ENCODE peak calls at places on chromosomes 13 and 19, in nine cellular contexts. F is adrenal gland, Q is tibial nerve, P is uterus, A is heart left ventricle, M is H54, K is lower leg skin, L is GM12892, Z is IMR-90. I is an unnamed sample.

GRCh38 chr13:45678282-45678681 is 23.8 kb upstream of the CBY2 start:
- DNase-seq in K (no peak), L (no peak), P (no peak), Q (no peak), A (no peak), M (no peak), F (no peak), Z (no peak), I (no peak)

GRCh38 chr19:33098023-33098652 is 17.2 kb downstream of the GPATCH1 start:
- DNase-seq in A (no peak), F (peak; percentile 20), Z (no peak), L (no peak), K (no peak), P (no peak), M (no peak), Q (no peak), I (peak; percentile 65)

GRCh38 chr13:79837741-79838450 is 356.9 kb downstream of the NDFIP2 start:
- DNase-seq in M (peak; percentile 9), F (no peak), A (no peak), Z (peak; percentile 75), L (no peak), K (no peak), P (no peak), Q (no peak), I (no peak)

GRCh38 chr19:43572172-43572588 is 3.1 kb downstream of the XRCC1 start:
- DNase-seq in M (no peak), Z (no peak), Q (no peak), P (no peak), L (no peak), F (no peak), K (no peak), A (no peak), I (no peak)

GRCh38 chr19:57310792-57311191 is 9.5 kb upstream of the ZNF543 start:
- DNase-seq in P (no peak), Z (no peak), A (no peak), Q (no peak), F (no peak), L (no peak), M (no peak), K (no peak), I (no peak)

GRCh38 chr19:48396871-48397176 is 3.4 kb downstream of the GRIN2D start:
- DNase-seq in P (no peak), L (no peak), A (no peak), F (no peak), Q (no peak), Z (no peak), M (no peak), K (no peak), I (no peak)

GRCh38 chr19:28239270-28239669 is 973.7 kb downstream of the UQCRFS1 start:
- DNase-seq in P (no peak), Q (no peak), A (no peak), K (no peak), Z (no peak), M (no peak), L (no peak), F (no peak), I (no peak)

GRCh38 chr13:114017028-114017630 is 43.3 kb upstream of the C13orf46 start:
- DNase-seq in P (no peak), K (no peak), F (no peak), Z (peak; percentile 42), Q (no peak), L (no peak), M (no peak), A (no peak), I (no peak)

GRCh38 chr13:111517641-111518010 is 197.2 kb downstream of the TEX29 start:
- DNase-seq in Q (no peak), F (no peak), M (no peak), P (no peak), K (no peak), Z (no peak), A (no peak), L (no peak), I (no peak)

GRCh38 chr19:55165952-55166529 is 372 bp downstream of the DNAAF3 start:
- DNase-seq in M (peak; percentile 93), F (peak; percentile 70), Q (no peak), A (peak; percentile 73), K (no peak), Z (peak; percentile 56), L (no peak), P (no peak), I (no peak)

GRCh38 chr19:17576758-17577532 is 21.5 kb downstream of the COLGALT1 start:
- DNase-seq in L (no peak), Z (no peak), P (peak; percentile 31), M (peak; percentile 66), Q (peak; percentile 64), A (no peak), F (peak; percentile 45), K (peak; percentile 37), I (no peak)

GRCh38 chr19:49940482-49940791 is 11.1 kb upstream of the NUP62 start:
- DNase-seq in M (no peak), Q (no peak), L (no peak), F (no peak), A (no peak), P (no peak), Z (no peak), K (no peak), I (no peak)

GRCh38 chr13:79423801-79424642 is 18.0 kb upstream of the RBM26 start:
- DNase-seq in K (no peak), Q (no peak), A (no peak), Z (peak; percentile 63), F (no peak), P (no peak), L (no peak), M (no peak), I (no peak)

GRCh38 chr13:110562696-110563462 is 1.4 kb upstream of the RAB20 start:
- DNase-seq in L (no peak), A (no peak), K (no peak), P (no peak), Q (no peak), Z (no peak), M (no peak), F (peak; percentile 68), I (no peak)

GRCh38 chr13:68050746-68051145 is 820.6 kb upstream of the PCDH9 start:
- DNase-seq in K (no peak), A (no peak), P (no peak), Z (no peak), F (no peak), M (no peak), Q (no peak), L (no peak), I (no peak)

GRCh38 chr19:20103091-20103501 is 25.3 kb downstream of the ZNF90 start:
- DNase-seq in Q (no peak), A (no peak), L (no peak), Z (no peak), P (no peak), M (no peak), F (no peak), K (no peak), I (no peak)

GRCh38 chr13:73722120-73722519 is 412.1 kb downstream of the KLF12 start:
- DNase-seq in L (no peak), Z (peak; percentile 77), K (no peak), Q (no peak), A (no peak), F (no peak), P (no peak), M (peak; percentile 16), I (no peak)

GRCh38 chr13:95300625-95301134 is 571 bp downstream of the ABCC4 start:
- DNase-seq in L (peak; percentile 68), F (no peak), Z (peak; percentile 67), Q (peak; percentile 6), A (peak; percentile 65), K (peak; percentile 25), M (peak; percentile 64), P (peak; percentile 52), I (peak; percentile 59)
- TF ChIP-seq POLR2A in L (no peak), F (no peak), Z (no peak), Q (no peak), A (no peak), K (no peak), M (no peak), P (no peak), I (no peak)

DNA sequence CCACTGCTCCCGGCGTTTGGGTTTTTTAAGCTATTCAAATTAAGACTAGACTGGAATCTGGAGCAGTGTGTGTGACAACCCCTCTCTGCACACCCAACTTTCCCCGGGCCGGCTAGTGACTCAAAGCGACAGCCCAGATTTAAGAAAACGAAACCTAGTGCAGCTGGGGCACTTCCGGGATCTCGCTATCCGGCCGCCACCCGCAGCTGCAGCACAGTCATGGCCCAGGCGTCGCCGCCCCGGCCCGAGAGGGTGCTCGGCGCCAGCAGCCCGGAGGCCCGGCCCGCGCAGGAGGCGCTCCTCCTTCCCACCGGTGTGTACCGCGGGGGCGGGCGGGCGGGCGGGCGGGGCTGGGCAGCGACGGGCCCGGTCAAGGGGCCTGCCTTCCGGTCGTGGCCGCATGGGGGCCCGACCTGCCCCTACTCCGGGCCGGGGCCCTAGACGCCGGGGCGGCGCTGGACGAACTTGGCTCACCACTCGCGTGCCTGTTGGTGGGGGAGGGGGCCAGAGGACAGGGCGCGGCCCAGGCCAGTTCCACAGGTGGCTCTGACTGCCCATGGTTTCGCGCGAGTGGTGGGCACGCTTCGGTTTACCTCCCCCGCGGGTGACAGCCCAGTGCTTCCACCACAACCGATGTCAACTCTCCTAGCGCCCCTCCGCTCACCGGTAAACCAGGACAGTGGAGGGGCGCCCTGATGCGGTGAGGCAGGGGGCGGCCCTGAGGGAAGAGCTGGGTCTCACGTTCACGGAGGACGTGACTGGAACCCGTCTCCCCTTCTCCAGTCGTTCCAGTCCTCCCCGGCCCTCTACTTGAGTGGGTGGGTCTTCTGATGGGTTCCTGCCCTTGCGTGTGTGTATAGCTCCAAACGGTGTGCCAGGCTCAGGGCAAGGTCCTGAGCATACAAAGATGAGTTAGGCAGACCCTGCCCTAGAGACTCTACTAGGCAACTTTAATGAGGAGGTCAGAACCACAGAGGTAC is at the start of gene PHF11:
- DNase-seq in M (peak; percentile 54), F (peak; percentile 90), Q (peak; percentile 68), A (peak; percentile 87), P (peak; percentile 76), Z (peak; percentile 76), L (peak; percentile 67), K (peak; percentile 81), I (peak; percentile 91)
- TF ChIP-seq POLR2A in M (peak; percentile 55), F (peak; percentile 85), Q (peak; percentile 15), A (peak; percentile 43), P (no peak), Z (peak; percentile 48), L (peak; percentile 78), K (no peak), I (peak; percentile 68)

GRCh38 chr19:47230921-47231214 is at the start of gene BBC3:
- DNase-seq in Z (no peak), A (no peak), Q (no peak), K (no peak), M (no peak), P (no peak), L (no peak), F (no peak), I (no peak)
- TF ChIP-seq POLR2A in Z (no peak), A (peak; percentile 62), Q (no peak), K (no peak), M (no peak), P (peak; percentile 91), L (no peak), F (peak; percentile 60), I (peak; percentile 66)

DNA sequence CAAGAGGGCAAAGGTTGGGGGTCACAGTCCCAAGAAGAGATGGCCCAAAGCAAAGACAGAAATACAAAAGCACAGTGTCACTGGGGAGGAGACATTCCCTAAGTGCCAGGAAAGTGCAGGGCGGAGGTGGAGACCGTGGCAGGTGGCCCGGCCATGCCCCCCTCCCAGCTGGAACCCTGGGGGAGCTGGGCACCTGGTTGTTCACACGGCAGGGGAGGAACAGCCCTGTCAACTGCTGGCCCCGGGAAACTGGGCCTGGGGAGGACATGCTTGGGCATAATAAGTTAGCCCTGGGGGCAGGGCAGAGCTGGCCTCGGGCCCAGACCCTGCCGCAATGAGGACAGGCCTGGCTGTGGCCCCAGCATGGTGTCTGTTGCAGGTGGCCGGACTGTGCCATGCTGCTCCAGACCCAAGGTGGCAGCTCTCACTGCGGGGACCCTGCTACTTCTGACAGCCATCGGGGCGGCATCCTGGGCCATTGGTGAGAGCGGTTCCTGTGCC is 7.4 kb downstream of the HPN start:
- DNase-seq in M (no peak), Q (no peak), Z (no peak), A (peak; percentile 69), F (peak; percentile 60), L (no peak), K (no peak), P (no peak), I (peak; percentile 82)
- TF ChIP-seq POLR2A in M (no peak), Q (no peak), Z (no peak), A (no peak), F (no peak), L (no peak), K (no peak), P (no peak), I (peak; percentile 64)

I was measured in right lobe of liver.